ENCODE peak calls at places on chromosomes 16 and 17, in five cellular contexts. Y, I, T, B and H are unnamed samples.

GRCh38 chr16:69112285-69113129 is 7.1 kb downstream of the HAS3 start:
- DNase-seq in Y (no peak), I (peak; percentile 43), T (peak; percentile 79), B (peak; percentile 38), H (peak; percentile 60)

GRCh38 chr17:75047398-75048098 is 523 bp downstream of the KCTD2 start:
- DNase-seq in Y (no peak), I (no peak), T (peak; percentile 49), B (no peak), H (no peak)

GRCh38 chr17:73343168-73343634 is 31.4 kb upstream of the CDC42EP4 start:
- DNase-seq in Y (peak; percentile 75), I (no peak), T (no peak), B (no peak), H (peak; percentile 62)

GRCh38 chr17:58786586-58787295 is 31.1 kb downstream of the PPM1E start:
- DNase-seq in Y (no peak), I (no peak), T (peak; percentile 12), B (peak; percentile 56), H (peak; percentile 51)

GRCh38 chr16:50195756-50196155 is 42.6 kb downstream of the TENT4B start:
- DNase-seq in Y (no peak), I (no peak), T (no peak), B (no peak), H (no peak)

GRCh38 chr17:22512997-22513538 is 820.7 kb downstream of the KCNJ18 start:
- DNase-seq in Y (no peak), I (peak; percentile 16), T (no peak), B (no peak), H (no peak)

GRCh38 chr16:79844603-79845002 is 244.1 kb upstream of the MAF start:
- DNase-seq in Y (no peak), I (no peak), T (no peak), B (no peak), H (no peak)

GRCh38 chr17:72274632-72275031 is 153.8 kb downstream of the SOX9 start:
- DNase-seq in Y (no peak), I (no peak), T (no peak), B (no peak), H (no peak)

GRCh38 chr17:2092253-2092652 is 37.4 kb downstream of the HIC1 start:
- DNase-seq in Y (no peak), I (no peak), T (no peak), B (no peak), H (no peak)

GRCh38 chr17:50953831-50954601 is 87.9 kb upstream of the TOB1 start:
- DNase-seq in Y (no peak), I (peak; percentile 81), T (peak; percentile 35), B (no peak), H (peak; percentile 57)

GRCh38 chr16:48244863-48245195 is 729 bp downstream of the LONP2 start:
- DNase-seq in Y (no peak), I (no peak), T (no peak), B (no peak), H (no peak)

GRCh38 chr16:35908942-35909341 is 2449.5 kb downstream of the TP53TG3F start:
- DNase-seq in Y (no peak), I (peak; percentile 46), T (no peak), B (no peak), H (no peak)

GRCh38 chr16:56353054-56353921 is 72.1 kb downstream of the AMFR start:
- DNase-seq in Y (no peak), I (no peak), T (no peak), B (no peak), H (no peak)

GRCh38 chr17:74545456-74546230 is at the start of gene CD300C:
- DNase-seq in Y (no peak), I (peak; percentile 35), T (no peak), B (peak; percentile 15), H (peak; percentile 39)